ENCODE peak calls at places on chromosomes 1 and 21, in nine cellular contexts. One of them, this sample, is unnamed.

GRCh38 chr1:198155253-198155652 is 1.5 kb upstream of the NEK7 start:
- DNase-seq in DMS 273 treated with DMSO at 0.1 percent for 48 hours: no peak
- DNase-seq in pons: no peak
- DNase-seq in activated naive CD4-positive, alpha-beta T cell: no peak
- DNase-seq in myocyte: peak
- DNase-seq in NCI-H1092: no peak
- DNase-seq in PC-3: peak
- DNase-seq in stomach: no peak
- DNase-seq in COR-L47: no peak
- DNase-seq in this sample: no peak

GRCh38 chr1:78157162-78157561 is 111.4 kb downstream of the GIPC2 start:
- DNase-seq in DMS 273 treated with DMSO at 0.1 percent for 48 hours: no peak
- DNase-seq in pons: no peak
- DNase-seq in activated naive CD4-positive, alpha-beta T cell: no peak
- DNase-seq in myocyte: no peak
- DNase-seq in NCI-H1092: no peak
- DNase-seq in PC-3: peak
- DNase-seq in stomach: no peak
- DNase-seq in COR-L47: no peak
- DNase-seq in this sample: no peak

GRCh38 chr1:20634594-20635084 is 1.4 kb downstream of the PINK1 start:
- DNase-seq in DMS 273 treated with DMSO at 0.1 percent for 48 hours: peak
- DNase-seq in pons: no peak
- DNase-seq in activated naive CD4-positive, alpha-beta T cell: peak
- DNase-seq in myocyte: peak
- DNase-seq in NCI-H1092: no peak
- DNase-seq in PC-3: peak
- DNase-seq in stomach: peak
- DNase-seq in COR-L47: peak
- DNase-seq in this sample: peak

GRCh38 chr21:33117268-33117888 is 47.4 kb downstream of the OLIG1 start:
- DNase-seq in DMS 273 treated with DMSO at 0.1 percent for 48 hours: no peak
- DNase-seq in pons: peak
- DNase-seq in activated naive CD4-positive, alpha-beta T cell: no peak
- DNase-seq in myocyte: no peak
- DNase-seq in NCI-H1092: no peak
- DNase-seq in PC-3: no peak
- DNase-seq in stomach: no peak
- DNase-seq in COR-L47: no peak
- DNase-seq in this sample: no peak

GRCh38 chr21:45053561-45053960 is 20.8 kb upstream of the ADARB1 start:
- DNase-seq in DMS 273 treated with DMSO at 0.1 percent for 48 hours: no peak
- DNase-seq in pons: no peak
- DNase-seq in activated naive CD4-positive, alpha-beta T cell: no peak
- DNase-seq in myocyte: peak
- DNase-seq in NCI-H1092: no peak
- DNase-seq in PC-3: no peak
- DNase-seq in stomach: no peak
- DNase-seq in COR-L47: no peak
- DNase-seq in this sample: no peak

GRCh38 chr1:18288609-18289219 is 181.1 kb downstream of the IGSF21 start:
- DNase-seq in DMS 273 treated with DMSO at 0.1 percent for 48 hours: no peak
- DNase-seq in pons: no peak
- DNase-seq in activated naive CD4-positive, alpha-beta T cell: no peak
- DNase-seq in myocyte: no peak
- DNase-seq in NCI-H1092: no peak
- DNase-seq in PC-3: no peak
- DNase-seq in stomach: no peak
- DNase-seq in COR-L47: no peak
- DNase-seq in this sample: no peak

GRCh38 chr1:199448641-199449040 is 578.9 kb upstream of the NR5A2 start:
- DNase-seq in DMS 273 treated with DMSO at 0.1 percent for 48 hours: no peak
- DNase-seq in pons: no peak
- DNase-seq in activated naive CD4-positive, alpha-beta T cell: no peak
- DNase-seq in myocyte: no peak
- DNase-seq in NCI-H1092: no peak
- DNase-seq in PC-3: no peak
- DNase-seq in stomach: no peak
- DNase-seq in COR-L47: no peak
- DNase-seq in this sample: no peak

GRCh38 chr1:10541286-10541685 is 66.5 kb downstream of the PEX14 start:
- DNase-seq in DMS 273 treated with DMSO at 0.1 percent for 48 hours: no peak
- DNase-seq in pons: no peak
- DNase-seq in activated naive CD4-positive, alpha-beta T cell: no peak
- DNase-seq in myocyte: no peak
- DNase-seq in NCI-H1092: no peak
- DNase-seq in PC-3: no peak
- DNase-seq in stomach: no peak
- DNase-seq in COR-L47: no peak
- DNase-seq in this sample: no peak

GRCh38 chr1:111754964-111755320 is 759 bp upstream of the DDX20 start:
- DNase-seq in DMS 273 treated with DMSO at 0.1 percent for 48 hours: peak
- DNase-seq in pons: no peak
- DNase-seq in activated naive CD4-positive, alpha-beta T cell: no peak
- DNase-seq in myocyte: no peak
- DNase-seq in NCI-H1092: peak
- DNase-seq in PC-3: peak
- DNase-seq in stomach: peak
- DNase-seq in COR-L47: peak
- DNase-seq in this sample: no peak

GRCh38 chr1:207051615-207051943 is 571 bp upstream of the YOD1 start:
- DNase-seq in DMS 273 treated with DMSO at 0.1 percent for 48 hours: no peak
- DNase-seq in pons: peak
- DNase-seq in activated naive CD4-positive, alpha-beta T cell: no peak
- DNase-seq in myocyte: no peak
- DNase-seq in NCI-H1092: no peak
- DNase-seq in PC-3: no peak
- DNase-seq in stomach: no peak
- DNase-seq in COR-L47: no peak
- DNase-seq in this sample: no peak

GRCh38 chr1:229191066-229191674 is 79.7 kb upstream of the RAB4A start:
- DNase-seq in DMS 273 treated with DMSO at 0.1 percent for 48 hours: no peak
- DNase-seq in pons: no peak
- DNase-seq in activated naive CD4-positive, alpha-beta T cell: no peak
- DNase-seq in myocyte: no peak
- DNase-seq in NCI-H1092: no peak
- DNase-seq in PC-3: peak
- DNase-seq in stomach: no peak
- DNase-seq in COR-L47: no peak
- DNase-seq in this sample: no peak

GRCh38 chr1:81838600-81839218 is 38.0 kb downstream of the ADGRL2 start:
- DNase-seq in DMS 273 treated with DMSO at 0.1 percent for 48 hours: no peak
- DNase-seq in pons: no peak
- DNase-seq in activated naive CD4-positive, alpha-beta T cell: no peak
- DNase-seq in myocyte: no peak
- DNase-seq in NCI-H1092: no peak
- DNase-seq in PC-3: no peak
- DNase-seq in stomach: no peak
- DNase-seq in COR-L47: no peak
- DNase-seq in this sample: no peak

GRCh38 chr1:157490337-157491165 is 61.8 kb downstream of the FCRL5 start:
- DNase-seq in DMS 273 treated with DMSO at 0.1 percent for 48 hours: no peak
- DNase-seq in pons: peak
- DNase-seq in activated naive CD4-positive, alpha-beta T cell: peak
- DNase-seq in myocyte: peak
- DNase-seq in NCI-H1092: peak
- DNase-seq in PC-3: peak
- DNase-seq in stomach: peak
- DNase-seq in COR-L47: peak
- DNase-seq in this sample: no peak

GRCh38 chr1:172480421-172480820 is 36.6 kb upstream of the PIGC start:
- DNase-seq in DMS 273 treated with DMSO at 0.1 percent for 48 hours: no peak
- DNase-seq in pons: no peak
- DNase-seq in activated naive CD4-positive, alpha-beta T cell: no peak
- DNase-seq in myocyte: no peak
- DNase-seq in NCI-H1092: no peak
- DNase-seq in PC-3: no peak
- DNase-seq in stomach: no peak
- DNase-seq in COR-L47: no peak
- DNase-seq in this sample: no peak

GRCh38 chr1:56508523-56508983 is 70.8 kb downstream of the PLPP3 start:
- DNase-seq in DMS 273 treated with DMSO at 0.1 percent for 48 hours: no peak
- DNase-seq in pons: no peak
- DNase-seq in activated naive CD4-positive, alpha-beta T cell: no peak
- DNase-seq in myocyte: peak
- DNase-seq in NCI-H1092: no peak
- DNase-seq in PC-3: peak
- DNase-seq in stomach: peak
- DNase-seq in COR-L47: no peak
- DNase-seq in this sample: no peak

GRCh38 chr1:115041654-115042053 is 12.0 kb downstream of the TSHB start:
- DNase-seq in DMS 273 treated with DMSO at 0.1 percent for 48 hours: no peak
- DNase-seq in pons: no peak
- DNase-seq in activated naive CD4-positive, alpha-beta T cell: no peak
- DNase-seq in myocyte: peak
- DNase-seq in NCI-H1092: no peak
- DNase-seq in PC-3: peak
- DNase-seq in stomach: no peak
- DNase-seq in COR-L47: no peak
- DNase-seq in this sample: no peak

GRCh38 chr21:45313015-45313414 is 25.3 kb upstream of the POFUT2 start:
- DNase-seq in DMS 273 treated with DMSO at 0.1 percent for 48 hours: no peak
- DNase-seq in pons: no peak
- DNase-seq in activated naive CD4-positive, alpha-beta T cell: no peak
- DNase-seq in myocyte: no peak
- DNase-seq in NCI-H1092: no peak
- DNase-seq in PC-3: no peak
- DNase-seq in stomach: no peak
- DNase-seq in COR-L47: no peak
- DNase-seq in this sample: no peak

GRCh38 chr1:65066766-65067490 is 81.1 kb upstream of the AK4 start:
- DNase-seq in DMS 273 treated with DMSO at 0.1 percent for 48 hours: peak
- DNase-seq in pons: peak
- DNase-seq in activated naive CD4-positive, alpha-beta T cell: peak
- DNase-seq in myocyte: peak
- DNase-seq in NCI-H1092: no peak
- DNase-seq in PC-3: peak
- DNase-seq in stomach: peak
- DNase-seq in COR-L47: peak
- DNase-seq in this sample: peak

GRCh38 chr1:246769306-246769705 is 45.1 kb downstream of the SCCPDH start:
- DNase-seq in DMS 273 treated with DMSO at 0.1 percent for 48 hours: no peak
- DNase-seq in pons: no peak
- DNase-seq in activated naive CD4-positive, alpha-beta T cell: no peak
- DNase-seq in myocyte: peak
- DNase-seq in NCI-H1092: no peak
- DNase-seq in PC-3: no peak
- DNase-seq in stomach: no peak
- DNase-seq in COR-L47: no peak
- DNase-seq in this sample: no peak

GRCh38 chr1:117007719-117008013 is 6.1 kb downstream of the CD101 start:
- DNase-seq in DMS 273 treated with DMSO at 0.1 percent for 48 hours: no peak
- DNase-seq in pons: no peak
- DNase-seq in activated naive CD4-positive, alpha-beta T cell: no peak
- DNase-seq in myocyte: no peak
- DNase-seq in NCI-H1092: no peak
- DNase-seq in PC-3: no peak
- DNase-seq in stomach: no peak
- DNase-seq in COR-L47: no peak
- DNase-seq in this sample: no peak

GRCh38 chr1:64092851-64093371 is 110.5 kb upstream of the UBE2U start:
- DNase-seq in DMS 273 treated with DMSO at 0.1 percent for 48 hours: no peak
- DNase-seq in pons: peak
- DNase-seq in activated naive CD4-positive, alpha-beta T cell: no peak
- DNase-seq in myocyte: peak
- DNase-seq in NCI-H1092: no peak
- DNase-seq in PC-3: no peak
- DNase-seq in stomach: no peak
- DNase-seq in COR-L47: no peak
- DNase-seq in this sample: no peak

GRCh38 chr1:117905019-117905418 is 24.4 kb downstream of the GDAP2 start:
- DNase-seq in DMS 273 treated with DMSO at 0.1 percent for 48 hours: no peak
- DNase-seq in pons: no peak
- DNase-seq in activated naive CD4-positive, alpha-beta T cell: no peak
- DNase-seq in myocyte: no peak
- DNase-seq in NCI-H1092: no peak
- DNase-seq in PC-3: no peak
- DNase-seq in stomach: no peak
- DNase-seq in COR-L47: no peak
- DNase-seq in this sample: no peak

GRCh38 chr1:47684518-47684917 is 246.7 kb downstream of the FOXD2 start:
- DNase-seq in DMS 273 treated with DMSO at 0.1 percent for 48 hours: no peak
- DNase-seq in pons: no peak
- DNase-seq in activated naive CD4-positive, alpha-beta T cell: no peak
- DNase-seq in myocyte: no peak
- DNase-seq in NCI-H1092: no peak
- DNase-seq in PC-3: no peak
- DNase-seq in stomach: no peak
- DNase-seq in COR-L47: no peak
- DNase-seq in this sample: no peak

GRCh38 chr1:39409055-39409816 is 82.2 kb upstream of the BMP8A start:
- DNase-seq in DMS 273 treated with DMSO at 0.1 percent for 48 hours: peak
- DNase-seq in pons: peak
- DNase-seq in activated naive CD4-positive, alpha-beta T cell: no peak
- DNase-seq in myocyte: peak
- DNase-seq in NCI-H1092: no peak
- DNase-seq in PC-3: peak
- DNase-seq in stomach: peak
- DNase-seq in COR-L47: peak
- DNase-seq in this sample: no peak

GRCh38 chr21:41564871-41565281 is 56.9 kb upstream of the TMPRSS2 start:
- DNase-seq in DMS 273 treated with DMSO at 0.1 percent for 48 hours: no peak
- DNase-seq in pons: no peak
- DNase-seq in activated naive CD4-positive, alpha-beta T cell: no peak
- DNase-seq in myocyte: peak
- DNase-seq in NCI-H1092: no peak
- DNase-seq in PC-3: peak
- DNase-seq in stomach: peak
- DNase-seq in COR-L47: no peak
- DNase-seq in this sample: no peak

GRCh38 chr1:9417695-9418094 is 121.6 kb upstream of the SLC25A33 start:
- DNase-seq in DMS 273 treated with DMSO at 0.1 percent for 48 hours: no peak
- DNase-seq in pons: no peak
- DNase-seq in activated naive CD4-positive, alpha-beta T cell: no peak
- DNase-seq in myocyte: no peak
- DNase-seq in NCI-H1092: no peak
- DNase-seq in PC-3: no peak
- DNase-seq in stomach: no peak
- DNase-seq in COR-L47: no peak
- DNase-seq in this sample: no peak

GRCh38 chr1:62076286-62076685 is 118.4 kb upstream of the L1TD1 start:
- DNase-seq in DMS 273 treated with DMSO at 0.1 percent for 48 hours: no peak
- DNase-seq in pons: no peak
- DNase-seq in activated naive CD4-positive, alpha-beta T cell: no peak
- DNase-seq in myocyte: peak
- DNase-seq in NCI-H1092: no peak
- DNase-seq in PC-3: peak
- DNase-seq in stomach: no peak
- DNase-seq in COR-L47: no peak
- DNase-seq in this sample: no peak

GRCh38 chr21:36661511-36662309 is 37.2 kb upstream of the SIM2 start:
- DNase-seq in DMS 273 treated with DMSO at 0.1 percent for 48 hours: peak
- DNase-seq in pons: peak
- DNase-seq in activated naive CD4-positive, alpha-beta T cell: no peak
- DNase-seq in myocyte: peak
- DNase-seq in NCI-H1092: peak
- DNase-seq in PC-3: peak
- DNase-seq in stomach: peak
- DNase-seq in COR-L47: peak
- DNase-seq in this sample: no peak

GRCh38 chr1:143735764-143736461 is 235.9 kb downstream of the FAM72C start:
- DNase-seq in DMS 273 treated with DMSO at 0.1 percent for 48 hours: peak
- DNase-seq in pons: peak
- DNase-seq in activated naive CD4-positive, alpha-beta T cell: no peak
- DNase-seq in myocyte: no peak
- DNase-seq in NCI-H1092: no peak
- DNase-seq in PC-3: no peak
- DNase-seq in stomach: no peak
- DNase-seq in COR-L47: no peak
- DNase-seq in this sample: no peak